ENCODE peak calls at places on chromosome 5, in seven cellular contexts. One of them, this sample, is unnamed.

GRCh38 chr5:74765201-74765600 is 1.7 kb downstream of the GFM2 start:
- DNase-seq in A549: peak; percentile 25
- DNase-seq in ovary: no peak
- DNase-seq in suprapubic skin: no peak
- DNase-seq in fibroblast of lung: no peak
- DNase-seq in transverse colon: no peak
- DNase-seq in Caco-2: peak; percentile 6
- DNase-seq in this sample: no peak

GRCh38 chr5:177964471-177964870 is 31.6 kb downstream of the PROP1 start:
- DNase-seq in A549: no peak
- DNase-seq in ovary: no peak
- DNase-seq in Caco-2: no peak
- DNase-seq in transverse colon: no peak
- DNase-seq in fibroblast of lung: no peak
- DNase-seq in suprapubic skin: peak; percentile 50
- DNase-seq in this sample: no peak

GRCh38 chr5:146753618-146754123 is 124.9 kb downstream of the PPP2R2B start:
- DNase-seq in transverse colon: no peak
- DNase-seq in fibroblast of lung: no peak
- DNase-seq in A549: no peak
- DNase-seq in Caco-2: no peak
- DNase-seq in suprapubic skin: no peak
- DNase-seq in ovary: no peak
- DNase-seq in this sample: no peak

GRCh38 chr5:84272776-84273516 is 111.7 kb downstream of the EDIL3 start:
- DNase-seq in fibroblast of lung: peak; percentile 2
- DNase-seq in Caco-2: no peak
- DNase-seq in transverse colon: no peak
- DNase-seq in suprapubic skin: no peak
- DNase-seq in A549: no peak
- DNase-seq in ovary: no peak
- DNase-seq in this sample: no peak

GRCh38 chr5:154366353-154366752 is 79.4 kb upstream of the SAP30L start:
- DNase-seq in Caco-2: no peak
- DNase-seq in fibroblast of lung: peak; percentile 68
- DNase-seq in suprapubic skin: no peak
- DNase-seq in A549: no peak
- DNase-seq in transverse colon: no peak
- DNase-seq in ovary: no peak
- DNase-seq in this sample: no peak

GRCh38 chr5:156402387-156402921 is 75.5 kb downstream of the SGCD start:
- DNase-seq in Caco-2: no peak
- DNase-seq in ovary: peak; percentile 40
- DNase-seq in suprapubic skin: no peak
- DNase-seq in A549: peak; percentile 37
- DNase-seq in fibroblast of lung: no peak
- DNase-seq in transverse colon: peak; percentile 33
- DNase-seq in this sample: no peak

GRCh38 chr5:1896602-1897376 is 14.1 kb upstream of the IRX4 start:
- DNase-seq in Caco-2: no peak
- DNase-seq in transverse colon: no peak
- DNase-seq in fibroblast of lung: no peak
- DNase-seq in suprapubic skin: no peak
- DNase-seq in A549: no peak
- DNase-seq in ovary: no peak
- DNase-seq in this sample: no peak

GRCh38 chr5:37774912-37775483 is 64.8 kb downstream of the GDNF start:
- DNase-seq in A549: peak; percentile 56
- DNase-seq in transverse colon: no peak
- DNase-seq in fibroblast of lung: peak; percentile 32
- DNase-seq in Caco-2: peak; percentile 40
- DNase-seq in ovary: no peak
- DNase-seq in suprapubic skin: no peak
- DNase-seq in this sample: no peak

GRCh38 chr5:83474170-83474796 is 2.7 kb downstream of the VCAN start:
- DNase-seq in ovary: peak; percentile 58
- DNase-seq in Caco-2: peak; percentile 83
- DNase-seq in transverse colon: peak; percentile 63
- DNase-seq in suprapubic skin: peak; percentile 89
- DNase-seq in fibroblast of lung: peak; percentile 90
- DNase-seq in A549: peak; percentile 85
- DNase-seq in this sample: no peak

GRCh38 chr5:107773479-107773878 is 102.7 kb upstream of the EFNA5 start:
- DNase-seq in transverse colon: no peak
- DNase-seq in fibroblast of lung: peak; percentile 54
- DNase-seq in ovary: no peak
- DNase-seq in suprapubic skin: no peak
- DNase-seq in Caco-2: no peak
- DNase-seq in A549: no peak
- DNase-seq in this sample: no peak

GRCh38 chr5:13945271-13945670 is 783 bp upstream of the DNAH5 start:
- DNase-seq in Caco-2: no peak
- DNase-seq in A549: no peak
- DNase-seq in ovary: no peak
- DNase-seq in suprapubic skin: no peak
- DNase-seq in fibroblast of lung: no peak
- DNase-seq in transverse colon: no peak
- DNase-seq in this sample: peak; percentile 95

GRCh38 chr5:141822134-141822533 is 56.1 kb downstream of the PCDH1 start:
- DNase-seq in Caco-2: no peak
- DNase-seq in fibroblast of lung: peak; percentile 81
- DNase-seq in suprapubic skin: no peak
- DNase-seq in ovary: no peak
- DNase-seq in A549: no peak
- DNase-seq in transverse colon: no peak
- DNase-seq in this sample: peak; percentile 62

GRCh38 chr5:135386886-135387628 is 12.0 kb downstream of the MACROH2A1 start:
- DNase-seq in suprapubic skin: no peak
- DNase-seq in Caco-2: no peak
- DNase-seq in A549: peak; percentile 88
- DNase-seq in fibroblast of lung: peak; percentile 95
- DNase-seq in ovary: no peak
- DNase-seq in transverse colon: peak; percentile 70
- DNase-seq in this sample: peak; percentile 67

GRCh38 chr5:119287547-119288073 is 68.2 kb upstream of the TNFAIP8 start:
- DNase-seq in fibroblast of lung: no peak
- DNase-seq in A549: peak; percentile 73
- DNase-seq in suprapubic skin: no peak
- DNase-seq in transverse colon: no peak
- DNase-seq in Caco-2: no peak
- DNase-seq in ovary: no peak
- DNase-seq in this sample: no peak
- H3K4me3 ChIP-seq in fibroblast of lung: no peak overlapping the region
- H3K4me3 ChIP-seq in A549: peak overlapping the region; percentile 23
- H3K4me3 ChIP-seq in suprapubic skin: no peak overlapping the region
- H3K4me3 ChIP-seq in transverse colon: no peak overlapping the region
- H3K4me3 ChIP-seq in Caco-2: no peak overlapping the region
- H3K4me3 ChIP-seq in ovary: no peak overlapping the region
- H3K4me3 ChIP-seq in this sample: peak overlapping the region; percentile 36

GRCh38 chr5:79206541-79206940 is 29.4 kb upstream of the JMY start:
- DNase-seq in Caco-2: no peak
- DNase-seq in fibroblast of lung: no peak
- DNase-seq in suprapubic skin: no peak
- DNase-seq in A549: no peak
- DNase-seq in transverse colon: no peak
- DNase-seq in ovary: no peak
- DNase-seq in this sample: no peak

GRCh38 chr5:79202076-79202475 is 33.9 kb upstream of the JMY start:
- DNase-seq in fibroblast of lung: no peak
- DNase-seq in ovary: no peak
- DNase-seq in Caco-2: no peak
- DNase-seq in suprapubic skin: no peak
- DNase-seq in transverse colon: no peak
- DNase-seq in A549: peak; percentile 29
- DNase-seq in this sample: no peak

GRCh38 chr5:79205965-79206364 is 30.0 kb upstream of the JMY start:
- DNase-seq in fibroblast of lung: no peak
- DNase-seq in Caco-2: no peak
- DNase-seq in transverse colon: no peak
- DNase-seq in A549: no peak
- DNase-seq in suprapubic skin: no peak
- DNase-seq in ovary: no peak
- DNase-seq in this sample: no peak

GRCh38 chr5:79201206-79201605 is 34.7 kb upstream of the JMY start:
- DNase-seq in A549: no peak
- DNase-seq in fibroblast of lung: no peak
- DNase-seq in transverse colon: no peak
- DNase-seq in suprapubic skin: no peak
- DNase-seq in Caco-2: no peak
- DNase-seq in ovary: no peak
- DNase-seq in this sample: no peak

GRCh38 chr5:79200573-79201183 is 35.3 kb upstream of the JMY start:
- DNase-seq in fibroblast of lung: peak; percentile 19
- DNase-seq in ovary: no peak
- DNase-seq in suprapubic skin: no peak
- DNase-seq in Caco-2: peak; percentile 43
- DNase-seq in transverse colon: no peak
- DNase-seq in A549: peak; percentile 20
- DNase-seq in this sample: no peak
- TF ChIP-seq CTCF in fibroblast of lung: peak; percentile 66
- TF ChIP-seq CTCF in ovary: no peak
- TF ChIP-seq CTCF in suprapubic skin: no peak
- TF ChIP-seq CTCF in Caco-2: peak; percentile 81
- TF ChIP-seq CTCF in transverse colon: peak; percentile 13
- TF ChIP-seq CTCF in A549: peak; percentile 55
- TF ChIP-seq CTCF in this sample: peak; percentile 57

DNA sequence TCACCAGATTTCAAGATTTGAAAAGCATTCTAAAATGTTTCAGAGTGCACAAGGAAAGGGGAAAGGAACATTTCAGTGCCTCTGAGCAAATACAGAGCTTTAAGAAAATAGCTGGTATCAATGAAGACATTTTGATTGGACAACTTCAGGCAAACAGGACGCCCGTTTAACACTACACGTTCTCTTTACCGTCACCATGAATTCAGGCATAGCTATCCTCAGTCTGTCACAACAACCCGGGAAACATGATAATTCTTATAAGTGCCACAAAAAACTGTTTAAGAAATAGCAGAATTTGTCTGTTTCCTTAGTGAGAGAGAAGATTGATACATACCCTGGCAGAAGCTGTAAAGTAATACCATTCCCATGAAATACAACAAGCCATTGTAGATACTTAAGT is 392.4 kb upstream of the PDE4D start:
- DNase-seq in A549: no peak
- DNase-seq in suprapubic skin: no peak
- DNase-seq in fibroblast of lung: no peak
- DNase-seq in ovary: no peak
- DNase-seq in Caco-2: no peak
- DNase-seq in transverse colon: no peak
- DNase-seq in this sample: no peak
- H3K4me3 ChIP-seq in A549: no peak overlapping the region
- H3K4me3 ChIP-seq in suprapubic skin: no peak overlapping the region
- H3K4me3 ChIP-seq in fibroblast of lung: no peak overlapping the region
- H3K4me3 ChIP-seq in ovary: no peak overlapping the region
- H3K4me3 ChIP-seq in Caco-2: no peak overlapping the region
- H3K4me3 ChIP-seq in transverse colon: no peak overlapping the region
- H3K4me3 ChIP-seq in this sample: no peak overlapping the region

GRCh38 chr5:96716716-96717115 is 54.5 kb downstream of the CAST start:
- DNase-seq in A549: no peak
- DNase-seq in transverse colon: no peak
- DNase-seq in suprapubic skin: no peak
- DNase-seq in ovary: no peak
- DNase-seq in Caco-2: no peak
- DNase-seq in fibroblast of lung: no peak
- DNase-seq in this sample: no peak

GRCh38 chr5:96718635-96719077 is 56.5 kb downstream of the CAST start:
- DNase-seq in transverse colon: peak; percentile 29
- DNase-seq in fibroblast of lung: no peak
- DNase-seq in Caco-2: no peak
- DNase-seq in A549: no peak
- DNase-seq in suprapubic skin: peak; percentile 84
- DNase-seq in ovary: peak; percentile 62
- DNase-seq in this sample: no peak

GRCh38 chr5:96717874-96718273 is 55.7 kb downstream of the CAST start:
- DNase-seq in Caco-2: no peak
- DNase-seq in suprapubic skin: no peak
- DNase-seq in A549: no peak
- DNase-seq in transverse colon: no peak
- DNase-seq in ovary: no peak
- DNase-seq in fibroblast of lung: no peak
- DNase-seq in this sample: no peak

GRCh38 chr5:96721351-96721970 is 59.3 kb downstream of the CAST start:
- DNase-seq in ovary: no peak
- DNase-seq in fibroblast of lung: peak; percentile 89
- DNase-seq in transverse colon: no peak
- DNase-seq in Caco-2: no peak
- DNase-seq in suprapubic skin: no peak
- DNase-seq in A549: no peak
- DNase-seq in this sample: no peak

GRCh38 chr5:96720408-96720807 is 58.2 kb downstream of the CAST start:
- DNase-seq in ovary: no peak
- DNase-seq in transverse colon: no peak
- DNase-seq in Caco-2: no peak
- DNase-seq in A549: no peak
- DNase-seq in suprapubic skin: no peak
- DNase-seq in fibroblast of lung: no peak
- DNase-seq in this sample: no peak
- TF ChIP-seq CTCF in ovary: no peak
- TF ChIP-seq CTCF in transverse colon: no peak
- TF ChIP-seq CTCF in Caco-2: peak; percentile 18
- TF ChIP-seq CTCF in A549: no peak
- TF ChIP-seq CTCF in suprapubic skin: no peak
- TF ChIP-seq CTCF in fibroblast of lung: no peak
- TF ChIP-seq CTCF in this sample: no peak

GRCh38 chr5:133933670-133934295 is 34.6 kb downstream of the C5orf15 start:
- DNase-seq in Caco-2: no peak
- DNase-seq in transverse colon: no peak
- DNase-seq in ovary: no peak
- DNase-seq in suprapubic skin: no peak
- DNase-seq in fibroblast of lung: no peak
- DNase-seq in A549: no peak
- DNase-seq in this sample: no peak
- H3K4me3 ChIP-seq in Caco-2: no peak overlapping the region
- H3K4me3 ChIP-seq in transverse colon: no peak overlapping the region
- H3K4me3 ChIP-seq in ovary: no peak overlapping the region
- H3K4me3 ChIP-seq in suprapubic skin: no peak overlapping the region
- H3K4me3 ChIP-seq in fibroblast of lung: no peak overlapping the region
- H3K4me3 ChIP-seq in A549: no peak overlapping the region
- H3K4me3 ChIP-seq in this sample: no peak overlapping the region

GRCh38 chr5:73354406-73354805 is 94.2 kb downstream of the FOXD1 start:
- DNase-seq in suprapubic skin: no peak
- DNase-seq in ovary: no peak
- DNase-seq in A549: no peak
- DNase-seq in fibroblast of lung: no peak
- DNase-seq in Caco-2: no peak
- DNase-seq in transverse colon: no peak
- DNase-seq in this sample: no peak
- TF ChIP-seq CTCF in suprapubic skin: no peak
- TF ChIP-seq CTCF in ovary: no peak
- TF ChIP-seq CTCF in A549: no peak
- TF ChIP-seq CTCF in fibroblast of lung: no peak
- TF ChIP-seq CTCF in Caco-2: no peak
- TF ChIP-seq CTCF in transverse colon: no peak
- TF ChIP-seq CTCF in this sample: no peak

GRCh38 chr5:149621415-149622098 is 40.3 kb downstream of the ARHGEF37 start:
- DNase-seq in transverse colon: no peak
- DNase-seq in A549: no peak
- DNase-seq in ovary: no peak
- DNase-seq in Caco-2: no peak
- DNase-seq in suprapubic skin: no peak
- DNase-seq in fibroblast of lung: no peak
- DNase-seq in this sample: no peak
- H3K4me3 ChIP-seq in transverse colon: no peak overlapping the region
- H3K4me3 ChIP-seq in A549: no peak overlapping the region
- H3K4me3 ChIP-seq in ovary: no peak overlapping the region
- H3K4me3 ChIP-seq in Caco-2: no peak overlapping the region
- H3K4me3 ChIP-seq in suprapubic skin: no peak overlapping the region
- H3K4me3 ChIP-seq in fibroblast of lung: no peak overlapping the region
- H3K4me3 ChIP-seq in this sample: no peak overlapping the region

This sample was measured in LNCaP clone FGC.